ENCODE peak calls at places on chromosomes 1 and 21, in five cellular contexts. One of them, this sample, is unnamed.

GRCh38 chr1:159173303-159173702 is 1.9 kb downstream of the CADM3 start:
- DNase-seq in cardiac muscle cell: no peak
- DNase-seq in type B pancreatic cell: no peak
- DNase-seq in nephron progenitor cell: no peak
- DNase-seq in bronchial epithelial cell: no peak
- DNase-seq in this sample: no peak

GRCh38 chr21:46392921-46393320 is 65.8 kb upstream of the DIP2A start:
- DNase-seq in cardiac muscle cell: no peak
- DNase-seq in type B pancreatic cell: no peak
- DNase-seq in nephron progenitor cell: no peak
- DNase-seq in bronchial epithelial cell: no peak
- DNase-seq in this sample: no peak

GRCh38 chr1:39711359-39712340 is 20.4 kb upstream of the HPCAL4 start:
- DNase-seq in cardiac muscle cell: no peak
- DNase-seq in type B pancreatic cell: peak
- DNase-seq in nephron progenitor cell: no peak
- DNase-seq in bronchial epithelial cell: no peak
- DNase-seq in this sample: no peak

GRCh38 chr1:171595324-171595723 is 26.7 kb upstream of the MYOCOS start:
- DNase-seq in cardiac muscle cell: no peak
- DNase-seq in type B pancreatic cell: no peak
- DNase-seq in nephron progenitor cell: no peak
- DNase-seq in bronchial epithelial cell: no peak
- DNase-seq in this sample: no peak

GRCh38 chr1:118985611-118986290 is 2.4 kb downstream of the TBX15 start:
- DNase-seq in cardiac muscle cell: no peak
- DNase-seq in type B pancreatic cell: no peak
- DNase-seq in nephron progenitor cell: no peak
- DNase-seq in bronchial epithelial cell: no peak
- DNase-seq in this sample: no peak

GRCh38 chr1:201933840-201934430 is 12.4 kb downstream of the LMOD1 start:
- DNase-seq in cardiac muscle cell: no peak
- DNase-seq in type B pancreatic cell: no peak
- DNase-seq in nephron progenitor cell: no peak
- DNase-seq in bronchial epithelial cell: no peak
- DNase-seq in this sample: no peak

GRCh38 chr1:44568128-44568900 is 106.0 kb downstream of the TMEM53 start:
- DNase-seq in cardiac muscle cell: no peak
- DNase-seq in type B pancreatic cell: no peak
- DNase-seq in nephron progenitor cell: no peak
- DNase-seq in bronchial epithelial cell: peak
- DNase-seq in this sample: no peak

GRCh38 chr1:30974536-30974935 is 66.0 kb upstream of the SDC3 start:
- DNase-seq in cardiac muscle cell: no peak
- DNase-seq in type B pancreatic cell: no peak
- DNase-seq in nephron progenitor cell: no peak
- DNase-seq in bronchial epithelial cell: no peak
- DNase-seq in this sample: no peak

GRCh38 chr1:150507912-150508864 is at the start of gene ECM1:
- DNase-seq in cardiac muscle cell: no peak
- DNase-seq in type B pancreatic cell: no peak
- DNase-seq in nephron progenitor cell: no peak
- DNase-seq in bronchial epithelial cell: peak
- DNase-seq in this sample: no peak

GRCh38 chr1:44603718-44604117 is 70.6 kb downstream of the TMEM53 start:
- DNase-seq in cardiac muscle cell: no peak
- DNase-seq in type B pancreatic cell: no peak
- DNase-seq in nephron progenitor cell: no peak
- DNase-seq in bronchial epithelial cell: no peak
- DNase-seq in this sample: no peak

GRCh38 chr21:39208624-39209333 is 25.5 kb upstream of the PSMG1 start:
- DNase-seq in cardiac muscle cell: no peak
- DNase-seq in type B pancreatic cell: no peak
- DNase-seq in nephron progenitor cell: no peak
- DNase-seq in bronchial epithelial cell: no peak
- DNase-seq in this sample: no peak

GRCh38 chr21:39209334-39209688 is 26.1 kb upstream of the PSMG1 start:
- DNase-seq in cardiac muscle cell: no peak
- DNase-seq in type B pancreatic cell: no peak
- DNase-seq in nephron progenitor cell: no peak
- DNase-seq in bronchial epithelial cell: no peak
- DNase-seq in this sample: no peak

DNA sequence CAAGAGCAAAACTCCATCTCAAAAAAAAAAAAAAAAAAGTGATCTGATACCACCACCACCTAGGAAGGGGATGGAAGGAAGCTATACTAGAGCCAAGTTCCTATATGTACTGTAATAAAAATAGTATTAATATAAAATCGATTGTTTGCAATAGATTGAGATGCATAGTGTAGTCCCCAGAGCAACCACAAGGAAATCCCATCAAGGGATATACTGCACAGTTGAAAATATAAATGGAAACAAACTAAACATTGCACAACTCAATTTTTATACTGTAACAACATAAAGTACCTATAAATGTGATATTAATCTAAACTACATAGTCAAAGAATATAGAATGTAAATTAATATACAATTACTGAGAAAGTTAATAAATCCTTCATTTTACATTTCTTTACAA is 20.9 kb upstream of the PSMG1 start:
- DNase-seq in cardiac muscle cell: no peak
- DNase-seq in type B pancreatic cell: no peak
- DNase-seq in nephron progenitor cell: no peak
- DNase-seq in bronchial epithelial cell: no peak
- DNase-seq in this sample: no peak
- TF ChIP-seq CTCF in cardiac muscle cell: peak
- TF ChIP-seq CTCF in type B pancreatic cell: peak
- TF ChIP-seq CTCF in nephron progenitor cell: no peak
- TF ChIP-seq CTCF in bronchial epithelial cell: no peak
- TF ChIP-seq CTCF in this sample: peak

GRCh38 chr1:230070321-230071208 is 3.5 kb downstream of the GALNT2 start:
- DNase-seq in cardiac muscle cell: no peak
- DNase-seq in type B pancreatic cell: no peak
- DNase-seq in nephron progenitor cell: no peak
- DNase-seq in bronchial epithelial cell: no peak
- DNase-seq in this sample: no peak

GRCh38 chr1:230067871-230068814 is 1.1 kb downstream of the GALNT2 start:
- DNase-seq in cardiac muscle cell: peak
- DNase-seq in type B pancreatic cell: no peak
- DNase-seq in nephron progenitor cell: peak
- DNase-seq in bronchial epithelial cell: no peak
- DNase-seq in this sample: no peak

GRCh38 chr1:230067441-230067870 is 418 bp downstream of the GALNT2 start:
- DNase-seq in cardiac muscle cell: peak
- DNase-seq in type B pancreatic cell: no peak
- DNase-seq in nephron progenitor cell: no peak
- DNase-seq in bronchial epithelial cell: no peak
- DNase-seq in this sample: no peak

GRCh38 chr1:230069813-230070212 is 2.8 kb downstream of the GALNT2 start:
- DNase-seq in cardiac muscle cell: peak
- DNase-seq in type B pancreatic cell: no peak
- DNase-seq in nephron progenitor cell: no peak
- DNase-seq in bronchial epithelial cell: peak
- DNase-seq in this sample: no peak

GRCh38 chr1:230068952-230069684 is 2.1 kb downstream of the GALNT2 start:
- DNase-seq in cardiac muscle cell: peak
- DNase-seq in type B pancreatic cell: no peak
- DNase-seq in nephron progenitor cell: no peak
- DNase-seq in bronchial epithelial cell: no peak
- DNase-seq in this sample: no peak
- TF ChIP-seq CTCF in cardiac muscle cell: no peak
- TF ChIP-seq CTCF in type B pancreatic cell: peak
- TF ChIP-seq CTCF in nephron progenitor cell: no peak
- TF ChIP-seq CTCF in bronchial epithelial cell: peak
- TF ChIP-seq CTCF in this sample: no peak

GRCh38 chr1:160401487-160401805 is 1.1 kb downstream of the VANGL2 start:
- DNase-seq in cardiac muscle cell: no peak
- DNase-seq in type B pancreatic cell: no peak
- DNase-seq in nephron progenitor cell: no peak
- DNase-seq in bronchial epithelial cell: no peak
- DNase-seq in this sample: no peak

GRCh38 chr1:160399544-160400283 is 650 bp upstream of the VANGL2 start:
- DNase-seq in cardiac muscle cell: no peak
- DNase-seq in type B pancreatic cell: no peak
- DNase-seq in nephron progenitor cell: no peak
- DNase-seq in bronchial epithelial cell: no peak
- DNase-seq in this sample: no peak

GRCh38 chr1:160400646-160401486 is 502 bp downstream of the VANGL2 start:
- DNase-seq in cardiac muscle cell: peak
- DNase-seq in type B pancreatic cell: no peak
- DNase-seq in nephron progenitor cell: peak
- DNase-seq in bronchial epithelial cell: no peak
- DNase-seq in this sample: no peak

GRCh38 chr1:160398823-160399222 is 1.5 kb upstream of the VANGL2 start:
- DNase-seq in cardiac muscle cell: no peak
- DNase-seq in type B pancreatic cell: no peak
- DNase-seq in nephron progenitor cell: no peak
- DNase-seq in bronchial epithelial cell: peak
- DNase-seq in this sample: no peak

GRCh38 chr1:160400284-160400645 is at the start of gene VANGL2:
- DNase-seq in cardiac muscle cell: peak
- DNase-seq in type B pancreatic cell: peak
- DNase-seq in nephron progenitor cell: peak
- DNase-seq in bronchial epithelial cell: no peak
- DNase-seq in this sample: no peak
- TF ChIP-seq CTCF in cardiac muscle cell: no peak
- TF ChIP-seq CTCF in type B pancreatic cell: peak
- TF ChIP-seq CTCF in nephron progenitor cell: no peak
- TF ChIP-seq CTCF in bronchial epithelial cell: no peak
- TF ChIP-seq CTCF in this sample: no peak

DNA sequence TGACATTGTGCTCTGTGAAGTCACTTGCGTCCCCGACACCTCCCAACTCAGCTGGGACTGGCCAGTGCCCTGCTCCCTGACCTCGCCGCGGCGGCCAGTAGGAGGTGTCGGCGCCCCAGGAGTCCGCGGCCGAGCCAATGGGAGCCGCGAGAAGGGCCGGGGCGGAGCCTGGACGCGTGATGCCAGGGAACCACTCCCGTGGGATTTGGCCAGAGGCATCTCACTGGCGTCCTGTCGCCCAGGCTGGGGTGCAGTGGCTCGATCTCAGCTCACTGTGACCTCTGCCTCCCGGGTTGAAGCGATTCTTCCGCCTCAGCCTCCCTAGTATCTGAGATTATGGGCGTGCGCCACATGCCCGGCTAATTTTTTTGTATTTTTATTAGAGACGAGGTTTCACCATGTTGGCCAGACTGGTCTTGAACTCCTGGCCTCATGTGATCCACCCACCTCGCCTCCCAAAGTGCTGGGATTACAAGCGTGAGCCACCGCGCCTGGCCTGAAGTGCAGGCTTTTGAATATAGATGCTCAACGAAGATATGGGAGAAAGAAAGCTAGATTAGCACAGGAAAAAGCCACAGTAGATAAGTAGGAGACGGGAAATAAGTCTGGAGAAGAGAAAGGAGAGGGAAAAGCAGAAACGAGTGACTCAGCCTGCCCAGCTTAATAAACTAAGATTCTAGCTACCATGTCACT is 38.0 kb downstream of the ZBTB8OS start:
- DNase-seq in cardiac muscle cell: peak
- DNase-seq in type B pancreatic cell: peak
- DNase-seq in nephron progenitor cell: peak
- DNase-seq in bronchial epithelial cell: peak
- DNase-seq in this sample: peak
- TF ChIP-seq CTCF in cardiac muscle cell: peak
- TF ChIP-seq CTCF in type B pancreatic cell: peak
- TF ChIP-seq CTCF in nephron progenitor cell: no peak
- TF ChIP-seq CTCF in bronchial epithelial cell: peak
- TF ChIP-seq CTCF in this sample: peak

GRCh38 chr1:79592707-79593106 is 586.2 kb upstream of the ADGRL4 start:
- DNase-seq in cardiac muscle cell: no peak
- DNase-seq in type B pancreatic cell: no peak
- DNase-seq in nephron progenitor cell: no peak
- DNase-seq in bronchial epithelial cell: no peak
- DNase-seq in this sample: no peak

GRCh38 chr1:79588719-79589118 is 582.2 kb upstream of the ADGRL4 start:
- DNase-seq in cardiac muscle cell: no peak
- DNase-seq in type B pancreatic cell: no peak
- DNase-seq in nephron progenitor cell: no peak
- DNase-seq in bronchial epithelial cell: no peak
- DNase-seq in this sample: no peak

DNA sequence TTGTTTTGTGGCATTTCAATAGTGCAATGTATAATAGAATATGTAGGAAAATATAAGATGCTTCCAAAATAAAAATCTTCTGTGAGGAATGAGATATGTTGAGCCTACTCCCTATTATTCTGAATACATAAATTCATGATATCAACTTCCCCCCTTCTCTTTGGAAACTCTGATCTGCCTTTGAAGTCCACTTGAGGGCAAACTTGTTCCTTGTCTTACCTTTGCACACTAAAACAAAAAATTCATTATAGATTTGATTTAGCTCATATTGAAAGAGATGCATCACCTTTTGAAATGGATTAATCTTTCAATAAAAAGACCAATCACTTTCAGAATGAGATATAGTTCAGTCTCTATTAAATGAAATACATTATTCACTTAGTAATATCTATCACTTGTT is 580.7 kb upstream of the ADGRL4 start:
- DNase-seq in cardiac muscle cell: no peak
- DNase-seq in type B pancreatic cell: no peak
- DNase-seq in nephron progenitor cell: no peak
- DNase-seq in bronchial epithelial cell: no peak
- DNase-seq in this sample: no peak
- TF ChIP-seq CTCF in cardiac muscle cell: peak
- TF ChIP-seq CTCF in type B pancreatic cell: no peak
- TF ChIP-seq CTCF in nephron progenitor cell: no peak
- TF ChIP-seq CTCF in bronchial epithelial cell: no peak
- TF ChIP-seq CTCF in this sample: no peak

This sample was measured in retinal pigment epithelial cell.